ENCODE peak calls at places on chromosome 4, in four cellular contexts. S is GM23338, F is heart right ventricle, O is astrocyte. N is an unnamed sample.

GRCh38 chr4:27090406-27090805 is 229.8 kb downstream of the STIM2 start:
- DNase-seq in S (peak; percentile 37), F (no peak), O (no peak), N (no peak)

GRCh38 chr4:91268913-91269312 is 1034.9 kb upstream of the GRID2 start:
- DNase-seq in S (no peak), F (no peak), O (no peak), N (no peak)

GRCh38 chr4:158930573-158930972 is 161.7 kb downstream of the FNIP2 start:
- DNase-seq in S (no peak), F (no peak), O (no peak), N (no peak)

GRCh38 chr4:155854597-155855226 is 11.4 kb downstream of the ASIC5 start:
- DNase-seq in S (no peak), F (no peak), O (peak; percentile 70), N (peak; percentile 53)

GRCh38 chr4:78829296-78829695 is 53.1 kb downstream of the BMP2K start:
- DNase-seq in S (no peak), F (no peak), O (peak; percentile 46), N (no peak)

GRCh38 chr4:144356941-144357381 is 216.4 kb upstream of the GYPA start:
- DNase-seq in S (peak; percentile 57), F (no peak), O (no peak), N (peak; percentile 9)

GRCh38 chr4:8729408-8730149 is 137.0 kb downstream of the CPZ start:
- DNase-seq in S (no peak), F (no peak), O (no peak), N (no peak)

GRCh38 chr4:98873059-98873458 is 55.9 kb downstream of the EIF4E start:
- DNase-seq in S (no peak), F (no peak), O (peak; percentile 59), N (peak; percentile 16)

GRCh38 chr4:174222266-174222872 is 61.1 kb downstream of the FBXO8 start:
- DNase-seq in S (peak; percentile 67), F (no peak), O (no peak), N (peak; percentile 29)

GRCh38 chr4:163476761-163477438 is 3.3 kb upstream of the TKTL2 start:
- DNase-seq in S (no peak), F (no peak), O (no peak), N (no peak)

GRCh38 chr4:95255396-95256107 is 293.2 kb downstream of the UNC5C start:
- DNase-seq in S (no peak), F (peak; percentile 14), O (peak; percentile 60), N (peak; percentile 77)

GRCh38 chr4:175308236-175308635 is 390.1 kb downstream of the ADAM29 start:
- DNase-seq in S (no peak), F (no peak), O (peak; percentile 39), N (peak; percentile 52)

GRCh38 chr4:19776021-19776459 is 475.7 kb upstream of the SLIT2 start:
- DNase-seq in S (no peak), F (no peak), O (peak; percentile 98), N (peak; percentile 95)

GRCh38 chr4:73450398-73451004 is 14.5 kb downstream of the AFP start:
- DNase-seq in S (peak; percentile 47), F (no peak), O (peak; percentile 98), N (peak; percentile 92)

GRCh38 chr4:136001791-136002190 is 1530.5 kb downstream of the PCDH18 start:
- DNase-seq in S (no peak), F (no peak), O (no peak), N (no peak)

GRCh38 chr4:139773560-139774318 is 108.1 kb downstream of the MGST2 start:
- DNase-seq in S (no peak), F (no peak), O (no peak), N (no peak)

GRCh38 chr4:78565971-78566372 is 14.4 kb downstream of the ANXA3 start:
- DNase-seq in S (peak; percentile 57), F (no peak), O (peak; percentile 85), N (peak; percentile 33)

GRCh38 chr4:180028682-180029081 is 2214.5 kb upstream of the TENM3 start:
- DNase-seq in S (peak; percentile 88), F (no peak), O (peak; percentile 29), N (no peak)
- TF ChIP-seq CTCF in S (peak; percentile 65), F (no peak), O (peak; percentile 23), N (peak; percentile 57)

DNA sequence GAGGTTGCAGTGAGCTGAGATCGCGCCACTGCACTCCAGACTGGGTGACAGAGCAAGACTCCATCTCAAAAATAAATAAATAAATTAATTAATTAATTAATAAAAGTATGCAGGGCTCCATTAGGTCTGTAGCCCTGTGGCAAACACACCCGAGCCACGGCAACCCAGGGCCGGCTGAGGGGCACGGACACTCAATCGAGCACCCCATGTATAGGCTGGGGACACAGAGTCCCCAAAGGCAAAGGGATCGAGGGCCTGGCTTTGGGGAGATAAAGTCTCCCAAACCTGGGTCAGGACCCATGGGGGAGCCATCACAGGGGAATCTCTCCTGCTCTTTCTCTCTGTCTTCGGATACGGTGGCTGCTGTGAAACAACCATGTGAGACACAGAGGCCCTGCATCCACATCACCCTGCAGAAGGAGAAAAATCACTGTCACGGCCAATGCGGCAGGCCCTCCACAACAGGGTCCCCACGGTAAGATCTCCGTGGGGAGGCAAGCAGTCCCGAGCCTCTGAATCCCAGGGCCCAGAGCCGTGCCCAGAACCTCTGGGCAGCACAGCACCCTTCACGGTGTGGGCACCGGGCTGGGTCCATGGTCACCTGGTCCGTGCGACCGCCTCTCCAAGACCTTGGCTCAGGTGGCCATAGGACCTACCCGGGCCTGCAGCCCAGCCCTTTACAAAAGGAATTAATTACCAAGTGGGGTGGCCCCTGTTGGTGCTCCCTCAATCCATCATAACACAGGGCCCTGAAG is 81.8 kb downstream of the WFS1 start:
- DNase-seq in S (no peak), F (no peak), O (no peak), N (no peak)
- H3K27me3 ChIP-seq in S (no peaks in the 10 kb centered on the region), F (peaks cover 31% of the 10 kb centered on the region), O (no peaks in the 10 kb centered on the region), N (no peaks in the 10 kb centered on the region)

GRCh38 chr4:151431728-151432127 is 22.8 kb downstream of the FHIP1A start:
- DNase-seq in S (no peak), F (no peak), O (no peak), N (no peak)
- H3K4me3 ChIP-seq in S (no peak overlapping the region), F (no peak overlapping the region), O (no peak overlapping the region), N (no peak overlapping the region)

GRCh38 chr4:170687751-170688150 is 598.0 kb upstream of the AADAT start:
- DNase-seq in S (peak; percentile 15), F (no peak), O (no peak), N (no peak)
- TF ChIP-seq CTCF in S (no peak), F (no peak), O (no peak), N (no peak)

GRCh38 chr4:164695650-164696049 is 58.3 kb upstream of the SMIM31 start:
- DNase-seq in S (no peak), F (no peak), O (no peak), N (no peak)
- H3K27me3 ChIP-seq in S (no peaks in the 10 kb centered on the region), F (no peaks in the 10 kb centered on the region), O (no peaks in the 10 kb centered on the region), N (no peaks in the 10 kb centered on the region)

GRCh38 chr4:93828332-93828829 is at the start of gene ATOH1:
- DNase-seq in S (peak; percentile 97), F (no peak), O (no peak), N (no peak)
- H3K4me3 ChIP-seq in S (peak within 1 kb of the TSS; percentile 66), F (peak within 1 kb of the TSS; percentile 41), O (peak within 1 kb of the TSS; percentile 43), N (peak within 1 kb of the TSS; percentile 17)

GRCh38 chr4:126603851-126604250 is 1028.9 kb upstream of the INTU start:
- DNase-seq in S (peak; percentile 9), F (no peak), O (no peak), N (no peak)

GRCh38 chr4:126603210-126603609 is 1029.5 kb upstream of the INTU start:
- DNase-seq in S (no peak), F (no peak), O (no peak), N (no peak)

DNA sequence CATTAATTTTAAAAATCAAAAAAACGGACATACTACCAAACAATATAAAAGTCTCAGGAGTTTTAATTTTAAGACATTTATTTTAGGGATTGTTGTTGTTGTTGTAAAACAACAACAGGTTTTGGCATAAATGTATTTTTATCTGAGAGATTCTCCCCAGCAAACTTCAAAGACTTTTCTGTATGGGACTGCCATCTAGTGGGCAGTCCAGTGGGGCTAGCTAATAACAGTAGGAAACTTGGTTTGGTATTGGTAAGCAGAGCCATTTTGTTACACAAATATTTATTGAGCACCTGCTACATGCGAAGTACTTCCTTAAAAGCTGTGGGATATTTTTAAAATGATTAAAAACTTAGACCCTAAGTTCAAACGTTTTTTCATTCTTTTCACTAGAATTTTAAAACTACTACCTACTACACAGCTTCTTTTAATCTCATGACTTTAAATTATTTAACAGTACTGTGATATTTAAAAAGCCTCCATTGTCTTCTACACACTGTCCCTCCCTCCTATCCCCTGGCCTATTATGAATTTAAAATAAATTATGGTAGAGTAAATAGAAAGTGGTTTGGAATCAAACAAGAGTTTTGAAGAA is 1028.4 kb upstream of the INTU start:
- DNase-seq in S (peak; percentile 57), F (no peak), O (no peak), N (peak; percentile 16)
- TF ChIP-seq CTCF in S (peak; percentile 87), F (peak; percentile 28), O (peak; percentile 77), N (peak; percentile 86)

GRCh38 chr4:110617095-110617494 is 5.8 kb downstream of the PITX2 start:
- DNase-seq in S (no peak), F (no peak), O (no peak), N (no peak)
- H3K27me3 ChIP-seq in S (peaks cover 100% of the 10 kb centered on the region), F (peaks cover 100% of the 10 kb centered on the region), O (peaks cover 97% of the 10 kb centered on the region), N (peaks cover 93% of the 10 kb centered on the region)

DNA sequence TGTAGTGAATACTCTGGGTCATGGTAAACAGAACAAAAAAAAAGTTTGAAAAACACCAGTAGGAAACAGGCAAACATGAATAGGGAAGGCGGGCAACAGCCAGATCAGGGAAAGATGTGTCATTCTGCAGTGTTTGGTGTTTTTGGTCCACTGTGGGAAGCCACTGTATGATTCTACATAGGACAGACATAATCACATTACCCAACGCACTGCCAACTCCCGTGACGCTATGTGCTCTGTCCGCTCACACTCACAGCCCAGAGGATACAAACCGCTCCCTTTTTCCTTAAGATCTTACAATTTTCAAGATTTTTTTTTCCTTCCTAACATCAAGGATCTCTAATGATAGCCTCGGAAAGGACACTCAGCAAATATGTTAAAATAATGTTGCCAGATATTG is 59.3 kb downstream of the HADH start:
- DNase-seq in S (no peak), F (no peak), O (no peak), N (no peak)
- H3K4me3 ChIP-seq in S (no peak overlapping the region), F (no peak overlapping the region), O (no peak overlapping the region), N (no peak overlapping the region)

N was measured in brain microvascular endothelial cell.